ENCODE peak calls at places on chromosomes 2 and 18, in nine cellular contexts. P is fibroblast of the aortic adventitia, J is cardiac muscle cell, D is body of pancreas, R is PC-9, I is colonic mucosa, S is IMR-90, G is astrocyte of the spinal cord, C is AG04449. O is an unnamed sample.

GRCh38 chr2:76599732-76600368 is 889.1 kb upstream of the GCFC2 start:
- DNase-seq in P (peak; percentile 17), J (peak; percentile 94), D (peak; percentile 72), R (peak; percentile 74), I (peak; percentile 36), S (peak; percentile 67), G (peak; percentile 71), C (no peak), O (peak; percentile 62)

GRCh38 chr2:190740449-190740848 is 91.6 kb downstream of the NAB1 start:
- DNase-seq in P (no peak), J (no peak), D (no peak), R (no peak), I (no peak), S (no peak), G (no peak), C (no peak), O (no peak)

GRCh38 chr18:79953921-79954651 is 2.6 kb upstream of the SLC66A2 start:
- DNase-seq in P (no peak), J (no peak), D (no peak), R (peak; percentile 39), I (peak; percentile 81), S (no peak), G (no peak), C (no peak), O (no peak)

GRCh38 chr2:238462782-238463396 is 36.2 kb downstream of the ASB1 start:
- DNase-seq in P (peak; percentile 75), J (peak; percentile 3), D (no peak), R (peak; percentile 52), I (no peak), S (peak; percentile 58), G (peak; percentile 72), C (no peak), O (no peak)

GRCh38 chr2:240465268-240465764 is 29.9 kb downstream of the GPC1 start:
- DNase-seq in P (no peak), J (no peak), D (peak; percentile 4), R (no peak), I (peak; percentile 14), S (no peak), G (no peak), C (no peak), O (peak; percentile 8)

GRCh38 chr2:173749315-173749714 is 215.9 kb downstream of the SP3 start:
- DNase-seq in P (peak; percentile 73), J (peak; percentile 21), D (no peak), R (no peak), I (no peak), S (peak; percentile 54), G (peak; percentile 61), C (no peak), O (no peak)

GRCh38 chr2:25817630-25818029 is 60.7 kb downstream of the ASXL2 start:
- DNase-seq in P (no peak), J (no peak), D (no peak), R (no peak), I (no peak), S (no peak), G (no peak), C (no peak), O (no peak)

GRCh38 chr18:76446321-76446720 is 48.7 kb downstream of the ZNF516 start:
- DNase-seq in P (no peak), J (no peak), D (no peak), R (no peak), I (no peak), S (no peak), G (no peak), C (no peak), O (no peak)

GRCh38 chr18:35178260-35178659 is 62.6 kb upstream of the ZNF397 start:
- DNase-seq in P (peak; percentile 55), J (no peak), D (no peak), R (no peak), I (no peak), S (peak; percentile 61), G (peak; percentile 78), C (no peak), O (no peak)

GRCh38 chr2:88545118-88545517 is 82.1 kb downstream of the EIF2AK3 start:
- DNase-seq in P (peak; percentile 35), J (no peak), D (no peak), R (peak; percentile 52), I (no peak), S (peak; percentile 38), G (no peak), C (no peak), O (peak; percentile 59)

GRCh38 chr2:39731546-39731945 is 47.5 kb downstream of the THUMPD2 start:
- DNase-seq in P (no peak), J (no peak), D (no peak), R (no peak), I (no peak), S (no peak), G (no peak), C (no peak), O (no peak)

GRCh38 chr2:46194856-46195255 is 102.4 kb upstream of the EPAS1 start:
- DNase-seq in P (no peak), J (no peak), D (no peak), R (no peak), I (no peak), S (no peak), G (no peak), C (no peak), O (no peak)

GRCh38 chr18:66734451-66734850 is 130.6 kb upstream of the CDH19 start:
- DNase-seq in P (no peak), J (no peak), D (no peak), R (no peak), I (no peak), S (no peak), G (peak; percentile 5), C (no peak), O (no peak)

DNA sequence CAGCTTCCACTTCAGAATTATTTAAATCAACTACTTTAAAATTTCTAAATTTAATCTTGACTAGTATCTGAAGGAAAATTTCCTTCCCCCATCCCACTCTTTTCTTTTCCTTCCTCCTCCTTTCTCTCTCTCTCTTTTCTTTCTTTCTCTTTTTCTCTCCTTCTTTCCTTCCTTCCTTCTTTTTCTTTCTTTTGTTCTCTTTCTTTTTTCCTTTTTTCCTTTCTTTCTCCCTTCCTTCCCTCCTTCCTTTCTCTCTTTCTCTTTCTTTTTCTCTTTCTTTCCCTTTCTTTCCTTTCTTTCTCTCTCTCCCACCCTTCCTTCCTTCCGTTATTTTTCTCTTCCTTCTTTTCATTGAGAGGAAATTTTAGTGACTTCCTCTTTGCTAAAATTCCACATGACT is 132.0 kb upstream of the CDH19 start:
- DNase-seq in P (no peak), J (no peak), D (no peak), R (no peak), I (no peak), S (no peak), G (no peak), C (no peak), O (no peak)
- TF ChIP-seq CTCF in P (no peak), J (no peak), D (no peak), R (no peak), I (no peak), S (no peak), G (no peak), C (no peak), O (no peak)

DNA sequence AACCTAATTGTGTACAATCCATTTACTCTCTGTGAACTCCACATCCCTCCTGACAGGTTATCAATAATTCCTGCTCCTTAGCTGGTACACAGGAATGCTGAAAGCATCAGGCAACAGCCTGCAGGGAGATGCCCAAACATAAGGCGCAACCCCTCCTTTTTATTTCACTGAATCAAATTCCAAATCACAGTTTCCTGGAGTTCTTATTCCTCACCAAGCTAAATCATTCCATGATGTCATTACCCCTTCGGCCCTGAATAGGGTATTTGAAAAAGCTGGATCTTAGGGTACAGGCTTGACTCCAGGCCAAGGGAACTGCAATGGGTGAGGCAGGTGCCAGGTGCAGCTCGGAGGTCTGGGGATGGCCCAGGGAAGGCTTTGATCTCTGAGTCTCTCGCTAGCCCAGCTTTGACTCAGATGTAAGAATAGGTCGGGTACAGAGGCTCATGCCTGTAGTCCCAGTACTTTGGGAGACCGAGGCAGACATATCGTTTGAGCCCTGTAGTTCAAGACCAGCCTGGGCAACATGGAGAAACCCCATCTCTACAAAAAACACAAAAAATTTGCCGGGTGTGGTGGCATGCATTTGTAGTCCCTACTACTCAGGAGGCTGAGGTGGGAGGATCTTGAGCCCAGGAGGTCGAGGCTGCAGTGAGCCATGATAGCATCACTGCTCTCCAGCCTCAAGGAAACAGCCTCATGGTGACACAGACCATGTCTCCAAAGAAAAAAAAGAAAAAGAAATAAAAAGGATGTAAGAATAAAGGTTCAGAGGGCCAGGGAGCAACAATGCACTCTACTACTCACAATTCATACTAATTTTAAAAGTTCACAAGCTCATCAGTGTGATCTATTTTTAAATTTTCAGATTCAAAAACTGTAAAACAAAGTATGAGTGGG is 6.8 kb downstream of the FHL2 start:
- DNase-seq in P (peak; percentile 37), J (no peak), D (no peak), R (peak; percentile 56), I (no peak), S (no peak), G (no peak), C (no peak), O (no peak)
- H3K4me3 ChIP-seq in P (no peak overlapping the region), J (no peak overlapping the region), D (no peak overlapping the region), R (peak overlapping the region; percentile 16), I (no peak overlapping the region), S (no peak overlapping the region), G (no peak overlapping the region), C (no peak overlapping the region), O (no peak overlapping the region)

GRCh38 chr18:48896875-48897511 is 53.8 kb downstream of the SMAD7 start:
- DNase-seq in P (peak; percentile 30), J (peak; percentile 52), D (no peak), R (peak; percentile 93), I (peak; percentile 51), S (peak; percentile 17), G (no peak), C (no peak), O (no peak)
- TF ChIP-seq CTCF in P (no peak), J (peak; percentile 4), D (no peak), R (no peak), I (no peak), S (peak; percentile 12), G (peak; percentile 24), C (no peak), O (peak; percentile 15)

GRCh38 chr2:211128287-211128686 is 571.9 kb downstream of the CPS1 start:
- DNase-seq in P (no peak), J (no peak), D (no peak), R (no peak), I (no peak), S (no peak), G (no peak), C (no peak), O (no peak)

GRCh38 chr2:211126256-211126655 is 569.9 kb downstream of the CPS1 start:
- DNase-seq in P (no peak), J (no peak), D (no peak), R (no peak), I (no peak), S (no peak), G (no peak), C (no peak), O (no peak)

GRCh38 chr2:211132046-211132445 is 575.6 kb downstream of the CPS1 start:
- DNase-seq in P (peak; percentile 80), J (no peak), D (no peak), R (no peak), I (no peak), S (no peak), G (peak; percentile 11), C (no peak), O (no peak)

GRCh38 chr2:211129798-211130197 is 573.4 kb downstream of the CPS1 start:
- DNase-seq in P (no peak), J (no peak), D (no peak), R (no peak), I (no peak), S (no peak), G (no peak), C (no peak), O (no peak)

DNA sequence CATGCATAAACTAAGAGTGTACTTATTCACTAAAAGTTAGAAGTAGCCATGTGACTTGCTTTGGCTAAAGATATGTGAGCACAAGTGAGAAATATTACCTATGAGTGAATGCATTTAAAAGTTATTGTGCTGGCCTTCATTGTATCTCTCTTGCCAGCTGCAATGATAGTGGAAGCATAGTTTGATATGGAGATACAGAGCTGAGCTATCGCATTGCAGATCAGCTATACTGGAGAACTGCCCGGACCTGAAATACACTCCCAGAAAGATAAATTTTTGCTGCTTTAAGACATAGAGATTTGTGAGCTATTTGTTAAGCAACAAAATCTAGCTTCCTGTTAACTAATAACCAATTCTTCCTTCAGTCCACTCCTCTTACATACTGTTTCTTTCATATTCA is 571.1 kb downstream of the CPS1 start:
- DNase-seq in P (peak; percentile 78), J (no peak), D (no peak), R (no peak), I (no peak), S (no peak), G (no peak), C (no peak), O (no peak)
- H3K4me3 ChIP-seq in P (no peak overlapping the region), J (no peak overlapping the region), D (no peak overlapping the region), R (no peak overlapping the region), I (no peak overlapping the region), S (no peak overlapping the region), G (no peak overlapping the region), C (no peak overlapping the region), O (no peak overlapping the region)